ENCODE peak calls at places on chromosomes 2 and 18, in six cellular contexts. M is uterus, I is left ventricle myocardium inferior, T is PC-9, A is prostate gland, C is A673. Z is an unnamed sample. For H3K4me1, the result is how much of the 10 kb centered on the place peaks cover.

GRCh38 chr2:51301376-51301775 is 269.4 kb upstream of the NRXN1 start:
- DNase-seq in M (no peak), T (no peak), I (no peak), A (no peak), C (no peak), Z (no peak)

GRCh38 chr18:10003866-10004265 is 90.0 kb downstream of the VAPA start:
- DNase-seq in C (no peak), M (no peak), I (no peak), A (no peak), T (no peak), Z (no peak)

GRCh38 chr18:12848405-12848804 is 35.6 kb downstream of the PTPN2 start:
- DNase-seq in I (no peak), M (no peak), A (no peak), T (no peak), C (no peak), Z (no peak)

GRCh38 chr2:39665811-39666488 is at the start of gene TMEM178A:
- DNase-seq in I (peak), T (no peak), M (peak), A (no peak), C (peak), Z (peak)

GRCh38 chr18:50432915-50433314 is 58.1 kb downstream of the SKA1 start:
- DNase-seq in T (no peak), I (no peak), C (no peak), A (no peak), M (no peak), Z (no peak)

GRCh38 chr2:239536186-239536585 is 135.4 kb upstream of the HDAC4 start:
- DNase-seq in M (no peak), C (no peak), I (no peak), A (no peak), T (no peak), Z (no peak)

GRCh38 chr2:109447811-109448210 is 166.0 kb downstream of the SEPTIN10 start:
- DNase-seq in M (peak), A (no peak), C (peak), T (no peak), I (no peak), Z (peak)

GRCh38 chr2:216346781-216347180 is 25.5 kb downstream of the MARCHF4 start:
- DNase-seq in M (no peak), T (no peak), C (no peak), A (no peak), I (no peak), Z (no peak)

GRCh38 chr2:227007940-227008339 is 156.1 kb downstream of the COL4A4 start:
- DNase-seq in T (no peak), C (no peak), I (no peak), M (no peak), A (no peak), Z (no peak)

GRCh38 chr2:166032361-166032760 is 78.8 kb upstream of the TTC21B start:
- DNase-seq in T (no peak), I (no peak), M (no peak), C (no peak), A (no peak), Z (no peak)

GRCh38 chr2:109265369-109265768 is 136.4 kb downstream of the SH3RF3 start:
- DNase-seq in T (no peak), C (no peak), M (no peak), A (no peak), I (no peak), Z (peak)

GRCh38 chr2:201959198-201959597 is 74.5 kb upstream of the FZD7 start:
- DNase-seq in C (no peak), A (no peak), I (no peak), T (no peak), M (no peak), Z (no peak)

GRCh38 chr2:73920577-73921545 is 5.8 kb upstream of the DGUOK start:
- DNase-seq in C (peak), T (no peak), A (no peak), I (no peak), M (peak), Z (peak)

GRCh38 chr18:40577255-40577654 is 1377.8 kb upstream of the PIK3C3 start:
- DNase-seq in C (no peak), M (no peak), T (no peak), A (no peak), I (no peak), Z (no peak)

GRCh38 chr18:31513189-31513907 is 15.4 kb downstream of the DSG2 start:
- DNase-seq in A (no peak), M (no peak), T (peak), I (no peak), C (no peak), Z (peak)

GRCh38 chr2:223601932-223602676 is at the start of gene SCG2:
- DNase-seq in I (peak), A (peak), M (peak), C (peak), T (peak), Z (peak)

GRCh38 chr2:216803803-216804202 is 56.1 kb downstream of the TNP1 start:
- DNase-seq in C (no peak), I (peak), M (no peak), A (no peak), T (no peak), Z (no peak)

GRCh38 chr18:47997338-47997780 is 66.9 kb upstream of the SMAD2 start:
- DNase-seq in M (no peak), I (no peak), A (no peak), C (peak), T (no peak), Z (peak)

GRCh38 chr2:225495706-225496105 is 96.2 kb downstream of the NYAP2 start:
- DNase-seq in C (no peak), T (no peak), A (no peak), M (no peak), I (no peak), Z (no peak)

GRCh38 chr2:218329826-218330651 is 26.6 kb upstream of the CATIP start:
- DNase-seq in I (no peak), C (no peak), T (no peak), A (no peak), M (no peak), Z (no peak)
- H3K4me1 ChIP-seq in I (under half), C (under half), T (under half), A (under half), M (under half), Z (under half)

DNA sequence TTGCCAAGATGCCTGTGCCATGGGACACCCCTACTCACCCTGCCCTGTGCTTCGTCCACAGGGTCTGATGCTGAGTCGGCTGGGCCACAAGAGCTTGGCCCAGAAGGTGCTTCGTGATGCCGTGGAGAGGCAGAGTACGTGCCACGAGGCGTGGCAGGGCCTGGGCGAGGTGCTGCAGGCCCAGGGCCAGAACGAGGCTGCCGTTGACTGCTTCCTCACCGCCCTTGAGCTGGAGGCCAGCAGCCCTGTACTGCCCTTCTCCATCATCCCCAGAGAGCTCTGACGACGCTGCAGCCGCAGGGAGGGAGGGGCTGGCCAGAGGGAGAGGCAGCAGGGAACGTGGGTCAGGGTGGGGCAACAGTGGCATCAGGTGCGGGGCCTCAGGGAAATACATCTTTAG is 81.5 kb downstream of the STPG4 start:
- DNase-seq in C (no peak), M (no peak), T (no peak), I (peak), A (no peak), Z (no peak)
- H3K27ac ChIP-seq in C (no peak), M (peak), T (no peak), I (peak), A (no peak), Z (peak)

GRCh38 chr2:710867-711266 is 33.7 kb upstream of the TMEM18 start:
- DNase-seq in M (no peak), I (no peak), T (no peak), C (no peak), A (no peak), Z (no peak)
- H3K4me1 ChIP-seq in M (under half), I (under half), T (under half), C (under half), A (under half), Z (under half)

DNA sequence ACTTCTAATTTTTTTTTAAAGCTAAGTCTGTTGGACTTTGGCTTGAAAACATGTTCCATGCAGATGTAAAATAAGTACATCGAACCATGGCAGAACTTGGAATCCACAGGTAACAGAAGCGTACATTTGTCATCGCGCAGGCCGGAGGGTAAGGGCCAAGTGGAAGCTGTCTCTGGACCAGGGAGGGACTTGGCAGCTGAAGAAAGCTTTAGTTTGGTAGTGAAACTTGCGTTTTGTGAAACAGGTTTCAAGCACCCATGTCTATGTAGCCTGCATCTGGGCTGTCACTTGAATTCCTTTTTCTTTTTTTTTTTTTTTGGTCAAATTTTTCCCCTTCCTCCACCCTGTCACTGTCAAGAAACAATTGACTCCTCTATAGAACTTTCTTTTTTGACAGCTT is 20.4 kb downstream of the GRHL1 start:
- DNase-seq in I (no peak), C (no peak), T (no peak), A (no peak), M (no peak), Z (no peak)
- H3K27ac ChIP-seq in I (no peak), C (no peak), T (peak), A (no peak), M (no peak), Z (no peak)

DNA sequence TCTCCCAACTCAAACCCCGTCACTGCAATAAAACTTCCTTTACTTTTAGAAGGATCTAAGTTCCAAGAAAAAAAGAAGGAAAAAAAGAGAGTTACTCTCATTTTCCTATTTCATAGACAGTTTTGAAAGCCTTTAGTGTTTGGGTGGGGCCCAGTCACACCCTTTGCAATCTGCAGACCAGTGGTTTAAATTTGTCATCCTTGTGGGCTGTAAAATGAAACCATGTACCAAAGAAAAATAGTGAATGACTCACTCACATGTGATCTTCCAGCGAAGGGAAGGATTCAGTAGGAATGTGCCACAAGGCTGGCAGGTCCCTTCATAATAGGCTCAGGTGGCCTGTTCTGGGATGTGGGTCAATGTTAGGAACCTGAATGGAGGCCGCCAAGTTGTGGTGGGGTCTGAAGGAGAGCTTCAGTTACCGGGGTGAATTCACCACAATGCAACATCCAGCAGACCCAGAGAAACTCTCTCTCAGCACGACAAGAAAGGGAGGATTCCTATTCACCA is 28.3 kb downstream of the ANXA4 start:
- DNase-seq in C (peak), A (peak), I (no peak), T (peak), M (no peak), Z (no peak)
- H3K4me1 ChIP-seq in C (under half), A (under half), I (under half), T (half or more), M (under half), Z (under half)

DNA sequence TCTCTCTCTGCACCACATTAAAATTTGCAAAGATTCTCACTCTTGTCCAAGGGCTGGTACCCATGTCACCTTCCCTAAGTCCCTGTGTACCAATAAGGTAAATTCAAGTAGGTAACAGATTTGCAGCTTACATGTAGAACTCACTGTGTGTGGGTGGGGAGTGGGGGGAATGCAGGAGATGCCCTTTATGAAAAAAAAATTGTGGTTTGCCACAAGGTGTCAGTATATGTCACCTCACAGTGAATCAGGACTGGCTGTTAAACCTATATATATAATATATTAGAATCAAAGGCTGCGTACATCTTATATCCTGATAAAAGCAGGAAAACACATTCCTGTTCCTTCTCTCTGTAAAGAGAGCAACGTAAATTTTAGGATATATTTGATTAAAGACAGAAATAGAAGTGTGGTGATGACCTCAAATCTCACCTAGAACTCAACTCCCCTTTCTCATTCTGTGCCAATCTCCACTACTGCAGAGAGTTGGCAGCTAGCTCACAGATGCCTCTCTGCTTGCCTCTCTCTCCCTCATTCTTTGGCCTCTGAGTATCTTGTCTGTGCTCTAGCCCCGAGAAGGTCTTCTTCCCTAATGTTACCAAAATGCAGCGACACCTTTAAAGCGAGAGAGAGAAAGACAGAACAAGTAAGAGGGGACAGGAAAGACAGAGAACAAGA is 529 bp downstream of the XDH start:
- DNase-seq in C (peak), M (no peak), I (no peak), A (no peak), T (no peak), Z (no peak)
- H3K27ac ChIP-seq in C (no peak), M (no peak), I (no peak), A (no peak), T (peak), Z (no peak)